ENCODE peak calls at places on chromosomes 12 and 14, in seven cellular contexts. A is fibroblast of mammary gland, W is AG09309, Z is AG04449, Y is heart left ventricle, G is testis, H is cardiac fibroblast. V is an unnamed sample.

GRCh38 chr12:69655616-69656336 is 43.3 kb downstream of the BEST3 start:
- DNase-seq in Y (no peak), H (peak), A (peak), G (no peak), W (peak), Z (peak), V (peak)

GRCh38 chr12:57049890-57050289 is at the start of gene MYO1A:
- DNase-seq in Y (no peak), Z (no peak), H (peak), G (no peak), A (no peak), W (no peak), V (no peak)

GRCh38 chr14:66680216-66680615 is 172.3 kb downstream of the GPHN start:
- DNase-seq in A (no peak), W (no peak), Z (no peak), H (no peak), G (no peak), Y (no peak), V (no peak)

GRCh38 chr12:68919581-68920239 is 13.3 kb downstream of the CPM start:
- DNase-seq in Z (no peak), G (no peak), Y (no peak), W (no peak), A (no peak), H (no peak), V (no peak)

GRCh38 chr12:113333877-113334785 is 778 bp downstream of the SLC8B1 start:
- DNase-seq in G (peak), H (no peak), A (no peak), Y (peak), W (no peak), Z (no peak), V (no peak)

GRCh38 chr12:93738199-93739058 is 61.3 kb downstream of the CRADD start:
- DNase-seq in A (no peak), Y (peak), H (peak), G (no peak), Z (no peak), W (no peak), V (no peak)

GRCh38 chr14:28057286-28058011 is 709.1 kb upstream of the FOXG1 start:
- DNase-seq in H (peak), G (no peak), Y (no peak), A (peak), W (no peak), Z (no peak), V (no peak)

GRCh38 chr12:4250691-4251090 is 22.9 kb upstream of the CCND2 start:
- DNase-seq in G (no peak), W (no peak), A (no peak), Z (no peak), H (no peak), Y (no peak), V (no peak)

GRCh38 chr12:27549231-27549800 is 25.3 kb downstream of the PPFIBP1 start:
- DNase-seq in G (no peak), W (no peak), Z (no peak), H (peak), Y (no peak), A (peak), V (no peak)

GRCh38 chr12:1880153-1880845 is 38.2 kb downstream of the CACNA2D4 start:
- DNase-seq in W (no peak), G (no peak), A (no peak), Z (no peak), H (no peak), Y (no peak), V (no peak)

GRCh38 chr12:19121449-19122018 is 8.0 kb upstream of the PLEKHA5 start:
- DNase-seq in A (peak), H (no peak), G (no peak), Y (no peak), Z (no peak), W (no peak), V (no peak)

GRCh38 chr14:45359766-45360165 is 106.8 kb upstream of the MIS18BP1 start:
- DNase-seq in Y (no peak), Z (no peak), H (peak), G (no peak), W (no peak), A (peak), V (no peak)

GRCh38 chr12:119235352-119235751 is 56.6 kb downstream of the HSPB8 start:
- DNase-seq in H (no peak), G (no peak), Z (no peak), A (no peak), Y (no peak), W (no peak), V (no peak)

GRCh38 chr12:3266638-3267037 is 189.5 kb downstream of the TSPAN9 start:
- DNase-seq in Y (no peak), W (no peak), H (no peak), Z (no peak), G (no peak), A (no peak), V (no peak)

GRCh38 chr12:124296916-124297351 is 2.0 kb downstream of the RFLNA start:
- DNase-seq in G (no peak), H (no peak), Z (no peak), W (no peak), A (no peak), Y (no peak), V (no peak)

GRCh38 chr14:99531221-99532096 is 50.2 kb downstream of the CCNK start:
- DNase-seq in H (peak), A (peak), G (no peak), Y (no peak), W (no peak), Z (peak), V (no peak)

GRCh38 chr14:71220462-71220861 is 313.2 kb downstream of the PCNX1 start:
- DNase-seq in H (no peak), W (no peak), Z (no peak), Y (no peak), G (no peak), A (no peak), V (no peak)

GRCh38 chr14:21384494-21384851 is 654 bp upstream of the SUPT16H start:
- DNase-seq in A (no peak), Y (no peak), W (no peak), Z (no peak), H (no peak), G (no peak), V (no peak)

GRCh38 chr14:88168498-88169165 is 154.4 kb downstream of the KCNK10 start:
- DNase-seq in W (no peak), Z (no peak), A (peak), G (peak), Y (no peak), H (peak), V (peak)

GRCh38 chr12:96425973-96426372 is 25.7 kb upstream of the CDK17 start:
- DNase-seq in Z (no peak), W (peak), H (peak), Y (no peak), G (no peak), A (peak), V (no peak)
- H3K4me3 ChIP-seq in Z (no peak), W (no peak), H (no peak), Y (no peak), G (no peak), A (no peak), V (no peak)

DNA sequence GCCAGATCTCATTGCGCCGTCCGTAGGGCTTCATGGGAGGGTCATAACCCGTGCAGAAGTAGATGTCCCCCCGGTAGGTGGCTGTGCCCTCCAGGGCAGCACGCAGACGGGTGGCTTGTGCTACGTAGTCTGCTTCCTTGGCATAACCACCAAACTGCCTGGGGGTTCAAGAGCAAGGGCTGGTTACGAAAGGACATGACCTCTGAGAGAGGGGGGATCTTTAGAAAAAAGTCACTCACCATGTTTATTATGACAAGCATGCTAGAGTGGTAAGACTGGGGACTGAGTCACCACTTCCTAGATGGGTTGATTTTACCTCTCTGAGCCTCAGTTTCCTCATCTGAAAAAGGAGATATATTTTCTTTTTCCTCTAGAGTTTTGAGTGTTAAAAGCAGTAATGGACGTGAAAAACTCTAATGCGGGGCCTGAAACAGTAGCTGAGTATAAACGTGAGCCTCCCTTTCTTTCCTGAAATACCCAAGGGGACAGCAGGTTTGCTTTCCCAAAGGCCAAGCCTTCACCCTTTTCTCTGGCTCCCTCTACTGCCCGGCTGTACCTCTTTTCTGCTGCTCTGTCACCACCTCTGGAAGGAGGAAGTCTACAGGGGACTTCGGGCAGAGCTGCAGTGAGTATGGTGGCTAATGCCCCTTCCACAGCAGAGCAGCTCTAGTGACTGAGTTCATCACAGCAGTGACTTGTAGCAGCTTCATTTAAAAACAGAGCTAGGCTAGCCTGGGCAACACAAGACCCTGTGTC is 23.5 kb upstream of the GPRC5D start:
- DNase-seq in H (peak), W (no peak), Y (no peak), Z (no peak), A (peak), G (no peak), V (no peak)
- TF ChIP-seq CTCF in H (peak), W (peak), Y (no peak), Z (peak), A (peak), G (no peak), V (peak)

DNA sequence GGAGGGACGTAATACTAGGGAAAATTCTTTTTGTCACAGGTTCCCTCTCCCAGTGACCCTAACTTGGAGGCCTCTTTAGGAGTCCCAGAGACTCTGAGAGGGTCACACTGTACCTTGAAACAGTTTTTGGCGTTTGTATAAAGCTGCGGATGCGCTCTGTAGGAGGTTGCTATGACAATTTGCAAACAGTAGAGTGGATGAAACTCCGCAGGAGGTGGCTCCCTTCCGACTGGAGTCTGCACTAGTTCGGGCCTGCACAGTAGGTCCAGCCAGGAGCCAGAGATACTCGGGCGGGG is 1.3 kb upstream of the DYRK2 start:
- DNase-seq in Y (peak), W (no peak), A (no peak), G (no peak), Z (no peak), H (no peak), V (no peak)
- H3K4me3 ChIP-seq in Y (no peak), W (no peak), A (no peak), G (peak), Z (no peak), H (no peak), V (no peak)

DNA sequence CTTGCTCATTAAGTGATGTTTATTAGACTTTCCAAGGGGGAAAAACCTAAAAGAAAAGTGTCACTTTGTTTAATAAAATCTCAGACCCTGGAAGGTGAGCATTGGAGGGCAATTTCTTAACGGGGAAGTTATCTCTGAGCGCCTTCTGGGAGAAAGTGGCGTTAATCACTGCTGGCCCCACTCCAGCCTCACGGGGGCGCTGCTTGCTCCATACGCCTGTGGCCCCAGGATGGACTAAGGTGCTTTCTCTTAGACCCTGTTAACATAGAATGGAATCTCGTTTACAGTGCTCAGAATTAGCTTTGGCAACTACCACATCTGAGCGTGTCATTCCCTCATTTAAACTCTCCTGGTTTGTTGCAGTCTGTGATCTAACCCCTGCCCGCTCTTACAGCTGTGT is 16.4 kb upstream of the PRIMA1 start:
- DNase-seq in W (no peak), Y (no peak), G (peak), A (no peak), Z (no peak), H (no peak), V (no peak)
- TF ChIP-seq CTCF in W (no peak), Y (no peak), G (no peak), A (no peak), Z (no peak), H (no peak), V (no peak)

GRCh38 chr14:92704036-92704804 is 44.2 kb downstream of the LGMN start:
- DNase-seq in A (no peak), Y (peak), W (no peak), H (no peak), G (no peak), Z (no peak), V (no peak)
- H3K4me3 ChIP-seq in A (no peak), Y (no peak), W (no peak), H (no peak), G (no peak), Z (no peak), V (no peak)

DNA sequence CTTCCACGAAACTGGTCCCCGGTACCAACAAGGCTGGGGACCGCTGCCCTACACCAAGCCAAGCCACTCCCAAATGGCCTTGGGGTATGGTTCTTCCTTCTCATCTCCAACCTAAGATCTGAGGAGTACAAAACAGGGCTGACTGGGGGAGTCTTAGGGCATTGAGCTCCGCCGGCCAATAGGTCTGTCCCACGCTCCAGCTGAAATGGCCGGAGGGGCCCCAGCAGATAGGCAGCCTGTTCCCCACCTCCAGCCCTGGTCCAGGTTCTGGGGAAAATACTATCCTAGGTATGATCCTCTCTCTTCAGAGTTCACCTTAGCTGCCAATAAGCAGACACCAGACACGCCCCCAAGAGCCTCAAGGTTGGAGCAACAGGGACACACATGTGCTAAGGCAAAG is 90.2 kb downstream of the ACTN1 start:
- DNase-seq in W (no peak), H (no peak), A (no peak), G (no peak), Y (no peak), Z (no peak), V (no peak)
- TF ChIP-seq CTCF in W (no peak), H (no peak), A (no peak), G (no peak), Y (no peak), Z (no peak), V (no peak)

GRCh38 chr14:101730626-101731186 is 30.8 kb upstream of the PPP2R5C start:
- DNase-seq in Z (no peak), Y (no peak), A (no peak), G (no peak), W (no peak), H (no peak), V (no peak)
- H3K4me3 ChIP-seq in Z (no peak), Y (no peak), A (no peak), G (no peak), W (no peak), H (no peak), V (no peak)